ENCODE peak calls at places on chromosomes 16 and 17, in five cellular contexts. C is KG1, Y is kidney tubule cell, N is body of pancreas, E is fibroblast of mammary gland. J is an unnamed sample.

GRCh38 chr16:88383401-88384221 is 852 bp downstream of the ZNF469 start:
- DNase-seq in E (peak), C (no peak), N (peak), Y (peak), J (peak)

GRCh38 chr17:78651551-78651950 is 74.4 kb upstream of the DNAH17 start:
- DNase-seq in N (no peak), Y (no peak), E (no peak), C (no peak), J (no peak)

GRCh38 chr17:78883533-78884131 is 19.4 kb downstream of the CEP295NL start:
- DNase-seq in Y (peak), E (peak), C (no peak), N (peak), J (peak)

GRCh38 chr17:77019955-77020379 is 120.8 kb upstream of the SEC14L1 start:
- DNase-seq in E (peak), C (no peak), N (no peak), Y (no peak), J (no peak)

GRCh38 chr17:34644941-34645550 is 65.7 kb downstream of the TMEM132E start:
- DNase-seq in Y (no peak), N (no peak), E (no peak), C (no peak), J (no peak)

GRCh38 chr17:65320856-65321255 is 183.7 kb downstream of the RGS9 start:
- DNase-seq in N (no peak), E (no peak), C (no peak), Y (no peak), J (no peak)

GRCh38 chr17:49861150-49861884 is 13.4 kb upstream of the TAC4 start:
- DNase-seq in Y (peak), N (peak), C (no peak), E (peak), J (peak)

GRCh38 chr16:79716645-79717323 is 116.2 kb upstream of the MAF start:
- DNase-seq in N (no peak), Y (no peak), C (no peak), E (no peak), J (no peak)

GRCh38 chr16:17566075-17566474 is 95.3 kb upstream of the XYLT1 start:
- DNase-seq in E (no peak), C (no peak), Y (no peak), N (no peak), J (no peak)

GRCh38 chr17:49497147-49498036 is 2.3 kb downstream of the NGFR start:
- DNase-seq in E (peak), C (no peak), Y (peak), N (peak), J (no peak)

GRCh38 chr17:48066656-48067055 is 18.5 kb downstream of the NFE2L1 start:
- DNase-seq in N (no peak), E (no peak), Y (no peak), C (no peak), J (no peak)

GRCh38 chr17:81691608-81692007 is 7.8 kb downstream of the HGS start:
- DNase-seq in Y (no peak), E (no peak), C (no peak), N (no peak), J (no peak)